ENCODE peak calls at places on chromosomes 4 and X, in nine cellular contexts. E, H, L, F, V, U, N, X and M are unnamed samples. For H3K36me3 and H3K4me1, the result is how much of the 10 kb centered on the place peaks cover.

GRCh38 chrX:372856-373640 is 13.7 kb downstream of the PPP2R3B start:
- DNase-seq in F (no peak), N (no peak), L (no peak), H (no peak), V (peak), E (no peak), X (no peak), U (no peak), M (no peak)

GRCh38 chr4:169283114-169283509 is 12.4 kb upstream of the SH3RF1 start:
- DNase-seq in F (no peak), H (no peak), X (no peak), V (peak), L (no peak), U (no peak), N (no peak), E (no peak), M (no peak)

GRCh38 chrX:153688900-153689590 is 1.3 kb downstream of the SLC6A8 start:
- DNase-seq in N (peak), E (no peak), H (no peak), X (no peak), V (no peak), L (peak), U (peak), F (no peak), M (peak)

GRCh38 chrX:65634732-65635131 is 32.7 kb upstream of the MSN start:
- DNase-seq in L (no peak), H (no peak), N (no peak), E (no peak), V (no peak), U (no peak), X (no peak), F (no peak), M (no peak)

GRCh38 chr4:153064571-153064970 is 128.4 kb downstream of the FHDC1 start:
- DNase-seq in U (no peak), F (no peak), V (no peak), L (no peak), X (no peak), H (no peak), N (no peak), E (no peak), M (peak)

GRCh38 chr4:30802622-30803323 is 82.6 kb downstream of the PCDH7 start:
- DNase-seq in E (no peak), L (peak), X (no peak), F (no peak), N (peak), V (no peak), H (no peak), U (no peak), M (no peak)

GRCh38 chr4:135065366-135065765 is 863.8 kb upstream of the PABPC4L start:
- DNase-seq in H (no peak), V (no peak), L (no peak), X (no peak), N (no peak), E (no peak), U (no peak), F (no peak), M (no peak)

GRCh38 chr4:116668190-116668589 is 417.2 kb downstream of the TRAM1L1 start:
- DNase-seq in N (no peak), U (no peak), V (no peak), F (no peak), E (no peak), L (no peak), X (no peak), H (no peak), M (no peak)

GRCh38 chr4:81712714-81713113 is 241.0 kb upstream of the RASGEF1B start:
- DNase-seq in H (no peak), N (no peak), F (no peak), X (no peak), U (no peak), E (no peak), V (no peak), L (no peak), M (no peak)
- H3K36me3 ChIP-seq in H (under half), N (under half), F (under half), X (under half), U (under half), E (under half), V (under half), L (under half), M (under half)

DNA sequence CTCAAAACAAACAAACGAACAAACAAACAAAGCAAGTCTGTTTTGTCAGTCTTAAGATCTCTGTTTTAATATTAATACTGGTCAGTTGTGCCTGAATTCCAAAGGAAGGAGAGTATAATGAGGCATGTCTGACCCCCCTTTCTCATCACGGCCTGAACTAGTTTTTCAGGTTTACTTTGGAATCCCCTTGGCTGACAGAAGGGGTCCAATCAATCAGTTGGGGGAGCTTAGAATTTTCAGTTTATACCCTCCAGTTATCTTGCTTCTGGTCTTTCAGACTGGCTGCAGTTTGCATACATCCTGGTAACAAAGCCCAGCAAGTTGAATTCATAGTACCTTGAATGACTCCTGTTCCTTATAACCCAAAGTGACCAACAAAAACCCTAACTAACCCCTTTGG is 41.1 kb downstream of the TBC1D9 start:
- DNase-seq in N (no peak), H (no peak), X (no peak), F (no peak), E (no peak), V (no peak), U (no peak), L (no peak), M (no peak)
- H3K4me1 ChIP-seq in N (under half), H (under half), X (half or more), F (under half), E (under half), V (under half), U (under half), L (under half), M (under half)

GRCh38 chrX:13750204-13750603 is 15.7 kb downstream of the OFD1 start:
- DNase-seq in N (peak), L (peak), H (peak), X (peak), E (no peak), V (peak), U (no peak), F (no peak), M (peak)

GRCh38 chrX:13754765-13755164 is 20.2 kb downstream of the OFD1 start:
- DNase-seq in H (no peak), X (no peak), E (no peak), L (no peak), U (no peak), N (no peak), F (no peak), V (no peak), M (no peak)

GRCh38 chrX:13752646-13753045 is 18.1 kb downstream of the OFD1 start:
- DNase-seq in F (no peak), L (no peak), V (no peak), N (no peak), E (no peak), X (no peak), U (no peak), H (no peak), M (no peak)

GRCh38 chrX:13750812-13751211 is 16.3 kb downstream of the OFD1 start:
- DNase-seq in U (no peak), L (no peak), E (no peak), H (no peak), V (no peak), X (no peak), F (no peak), N (no peak), M (no peak)

DNA sequence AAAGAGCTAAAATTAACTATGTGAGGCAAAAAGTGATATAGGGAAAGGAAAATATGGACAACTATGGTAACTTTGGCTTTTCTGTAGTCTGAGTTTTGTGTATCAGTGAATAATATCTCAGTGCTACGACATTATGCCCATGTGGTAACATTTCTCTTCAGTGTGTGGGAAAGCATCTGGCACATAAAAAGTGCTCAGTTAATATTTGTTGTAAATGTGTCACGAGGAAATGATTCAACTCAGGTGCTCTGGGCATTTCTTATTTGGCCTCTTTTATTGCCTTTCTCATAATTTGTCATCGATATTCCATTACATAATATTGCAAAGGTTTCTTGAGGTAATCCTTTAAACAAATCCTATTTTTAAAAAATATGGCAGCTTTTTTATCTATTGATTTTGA is 17.6 kb downstream of the OFD1 start:
- DNase-seq in H (no peak), L (no peak), N (no peak), E (no peak), X (no peak), U (no peak), V (no peak), F (no peak), M (no peak)
- H3K36me3 ChIP-seq in H (under half), L (under half), N (under half), E (under half), X (under half), U (half or more), V (half or more), F (under half), M (under half)

DNA sequence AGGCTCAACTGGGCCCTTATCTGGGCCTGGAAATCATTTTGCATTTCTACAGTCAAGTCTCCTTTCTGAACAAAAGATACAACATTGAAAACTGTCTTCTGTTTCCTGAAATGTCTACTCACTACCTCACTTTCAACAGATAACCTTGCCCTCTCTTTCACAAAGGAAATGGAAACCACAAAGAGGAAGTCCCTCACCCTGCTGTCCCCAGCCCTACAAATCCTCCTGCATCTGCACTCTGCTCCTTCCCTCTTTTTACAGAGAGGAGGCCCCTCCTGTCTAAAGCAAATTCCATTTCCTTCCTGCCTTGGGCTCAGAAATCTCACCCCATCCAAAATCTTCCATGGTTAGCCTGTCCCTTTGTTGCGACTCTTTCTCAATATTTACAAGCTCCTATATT is 24.8 kb upstream of the CYBB start:
- DNase-seq in X (no peak), U (no peak), V (no peak), N (no peak), L (no peak), F (no peak), H (peak), E (no peak), M (no peak)
- H3K4me1 ChIP-seq in X (under half), U (under half), V (under half), N (under half), L (under half), F (under half), H (under half), E (under half), M (under half)

GRCh38 chr4:1961563-1961962 is 47.2 kb downstream of the NELFA start:
- DNase-seq in H (no peak), N (no peak), V (no peak), E (no peak), U (no peak), F (no peak), X (no peak), L (no peak), M (no peak)
- H3K36me3 ChIP-seq in H (half or more), N (under half), V (half or more), E (under half), U (half or more), F (half or more), X (under half), L (half or more), M (under half)

DNA sequence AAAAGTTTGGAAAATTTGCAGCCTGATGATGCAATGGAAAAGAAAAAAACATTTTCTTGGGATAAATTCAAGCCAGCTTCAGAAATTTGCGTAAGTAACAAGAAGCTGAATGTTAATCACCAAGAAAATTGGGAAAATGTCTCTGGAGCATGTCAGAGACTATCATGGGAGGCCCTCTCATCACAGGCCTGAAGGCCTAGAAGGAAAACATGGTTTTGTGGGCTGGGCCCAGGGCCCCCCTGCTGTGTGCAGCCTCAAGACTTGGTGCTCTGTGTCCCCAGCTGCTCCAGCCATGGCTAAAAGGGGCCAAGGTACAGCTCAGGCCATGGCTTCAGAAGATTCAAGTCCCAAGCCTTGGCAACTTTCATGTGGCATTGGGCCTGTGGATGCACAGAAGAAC is 1049.8 kb upstream of the GRIA3 start:
- DNase-seq in X (no peak), L (no peak), F (no peak), E (no peak), U (no peak), N (no peak), V (no peak), H (no peak), M (no peak)
- H3K4me1 ChIP-seq in X (under half), L (under half), F (under half), E (under half), U (under half), N (under half), V (under half), H (under half), M (under half)

GRCh38 chrX:108261541-108262218 is 170.1 kb downstream of the ATG4A start:
- DNase-seq in N (peak), E (no peak), X (peak), U (no peak), F (no peak), H (no peak), L (no peak), V (peak), M (no peak)

GRCh38 chrX:108268434-108269080 is 169.7 kb downstream of the COL4A6 start:
- DNase-seq in L (no peak), N (peak), X (no peak), F (no peak), U (no peak), E (no peak), V (no peak), H (no peak), M (peak)

GRCh38 chrX:108270280-108270679 is 167.9 kb downstream of the COL4A6 start:
- DNase-seq in X (no peak), V (peak), H (no peak), L (no peak), E (no peak), F (no peak), U (no peak), N (no peak), M (no peak)

GRCh38 chrX:108267561-108267960 is 170.7 kb downstream of the COL4A6 start:
- DNase-seq in H (no peak), F (no peak), N (no peak), V (no peak), U (no peak), L (no peak), X (no peak), E (no peak), M (no peak)

GRCh38 chrX:108264376-108264775 is 172.8 kb downstream of the ATG4A start:
- DNase-seq in N (no peak), F (no peak), V (no peak), X (peak), U (no peak), E (no peak), L (no peak), H (no peak), M (no peak)
- H3K36me3 ChIP-seq in N (under half), F (under half), V (under half), X (under half), U (under half), E (under half), L (under half), H (under half), M (under half)

DNA sequence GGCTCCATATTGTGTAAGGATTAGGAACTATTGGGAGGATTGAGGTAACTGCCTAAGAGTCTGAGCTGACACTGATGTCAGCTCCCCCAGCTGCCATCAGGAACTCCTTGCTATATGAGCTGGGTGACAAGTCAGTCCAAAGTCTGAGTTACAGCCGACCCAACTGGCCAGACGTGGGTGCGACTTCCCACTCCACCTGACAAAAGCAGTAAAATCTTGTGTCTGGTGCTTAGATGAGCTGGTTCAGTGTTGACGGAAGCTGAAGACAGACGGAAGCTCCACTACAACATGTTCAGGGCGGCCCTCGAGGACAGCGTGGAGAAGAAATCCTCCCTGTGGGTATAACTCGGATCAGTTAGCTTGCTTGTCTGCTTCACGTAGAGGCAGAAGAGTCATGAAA is 22.8 kb upstream of the NAT8L start:
- DNase-seq in H (no peak), U (no peak), N (no peak), F (no peak), V (no peak), L (no peak), E (no peak), X (no peak), M (no peak)
- H3K4me1 ChIP-seq in H (under half), U (under half), N (under half), F (under half), V (under half), L (under half), E (under half), X (under half), M (under half)